ENCODE peak calls at places on chromosome 4, in ten cellular contexts. C is activated CD8-positive, alpha-beta memory T cell treated with anti-CD3 and anti-CD28 coated beads for 4 hours; A is astrocyte of the spinal cord; X is iris pigment epithelial cell; S is EL; P is AG09319; K is activated T-cell treated with anti-CD3 and anti-CD28 coated beads for 4 hours; V is NCI-H748 treated with DMSO at 0.1 percent for 48 hours; G is EH; F is bronchial epithelial cell. J is an unnamed sample.

GRCh38 chr4:53098681-53099121 is 236.6 kb downstream of the RASL11B start:
- DNase-seq in C (no peak), A (peak; percentile 62), X (peak; percentile 88), S (peak; percentile 69), P (no peak), K (no peak), V (no peak), G (peak; percentile 79), F (peak; percentile 92), J (no peak)

GRCh38 chr4:118099106-118099505 is 64.8 kb downstream of the NDST3 start:
- DNase-seq in C (no peak), A (no peak), X (no peak), S (no peak), P (no peak), K (no peak), V (no peak), G (no peak), F (no peak), J (no peak)

GRCh38 chr4:144903953-144904711 is 193.9 kb downstream of the ANAPC10 start:
- DNase-seq in C (no peak), A (peak; percentile 77), X (peak; percentile 43), S (peak; percentile 23), P (no peak), K (no peak), V (no peak), G (peak; percentile 15), F (peak; percentile 54), J (no peak)

GRCh38 chr4:110508827-110509446 is 33.0 kb downstream of the ENPEP start:
- DNase-seq in C (no peak), A (peak; percentile 54), X (peak; percentile 49), S (peak; percentile 34), P (no peak), K (no peak), V (peak; percentile 1), G (peak; percentile 57), F (peak; percentile 40), J (no peak)

GRCh38 chr4:121070696-121071639 is 1.4 kb downstream of the NDNF start:
- DNase-seq in C (no peak), A (no peak), X (peak; percentile 28), S (peak; percentile 48), P (no peak), K (no peak), V (no peak), G (peak; percentile 34), F (no peak), J (no peak)

GRCh38 chr4:124111922-124112321 is 600.6 kb downstream of the ANKRD50 start:
- DNase-seq in C (no peak), A (peak; percentile 89), X (peak; percentile 91), S (peak; percentile 73), P (peak; percentile 34), K (no peak), V (peak; percentile 31), G (peak; percentile 82), F (peak; percentile 76), J (no peak)

GRCh38 chr4:117326091-117326490 is 240.7 kb upstream of the TRAM1L1 start:
- DNase-seq in C (no peak), A (peak; percentile 28), X (no peak), S (no peak), P (no peak), K (no peak), V (no peak), G (no peak), F (no peak), J (no peak)

GRCh38 chr4:2259541-2260267 is 2.2 kb downstream of the MXD4 start:
- DNase-seq in C (no peak), A (no peak), X (no peak), S (no peak), P (no peak), K (no peak), V (no peak), G (no peak), F (no peak), J (no peak)

GRCh38 chr4:156475322-156475721 is 496.3 kb downstream of the PDGFC start:
- DNase-seq in C (no peak), A (peak; percentile 80), X (peak; percentile 83), S (peak; percentile 70), P (peak; percentile 27), K (no peak), V (peak; percentile 20), G (peak; percentile 78), F (peak; percentile 75), J (peak; percentile 19)

GRCh38 chr4:81214518-81215218 is 354 bp downstream of the PRKG2 start:
- DNase-seq in C (no peak), A (peak; percentile 31), X (peak; percentile 50), S (peak; percentile 4), P (no peak), K (no peak), V (no peak), G (no peak), F (no peak), J (no peak)

GRCh38 chr4:43233321-43233720 is 340.8 kb downstream of the GRXCR1 start:
- DNase-seq in C (no peak), A (no peak), X (no peak), S (no peak), P (no peak), K (no peak), V (no peak), G (no peak), F (no peak), J (no peak)

GRCh38 chr4:47013373-47013772 is 18.0 kb upstream of the GABRB1 start:
- DNase-seq in C (no peak), A (no peak), X (no peak), S (no peak), P (no peak), K (no peak), V (no peak), G (no peak), F (no peak), J (no peak)

GRCh38 chr4:55393461-55394320 is 2.1 kb upstream of the TMEM165 start:
- DNase-seq in C (no peak), A (no peak), X (no peak), S (peak; percentile 6), P (no peak), K (no peak), V (no peak), G (peak; percentile 47), F (peak; percentile 39), J (no peak)

GRCh38 chr4:137367608-137368007 is 164.7 kb downstream of the PCDH18 start:
- DNase-seq in C (no peak), A (peak; percentile 25), X (peak; percentile 91), S (peak; percentile 74), P (peak; percentile 73), K (no peak), V (no peak), G (peak; percentile 83), F (peak; percentile 98), J (no peak)

GRCh38 chr4:72218953-72219352 is 187.2 kb downstream of the NPFFR2 start:
- DNase-seq in C (no peak), A (no peak), X (no peak), S (no peak), P (no peak), K (no peak), V (no peak), G (no peak), F (peak; percentile 52), J (no peak)

GRCh38 chr4:111269439-111269838 is 646.6 kb upstream of the PITX2 start:
- DNase-seq in C (no peak), A (no peak), X (peak; percentile 52), S (peak; percentile 56), P (no peak), K (no peak), V (no peak), G (peak; percentile 55), F (no peak), J (no peak)

GRCh38 chr4:176193126-176193525 is 2.3 kb downstream of the SPATA4 start:
- DNase-seq in C (no peak), A (peak; percentile 27), X (peak; percentile 69), S (peak; percentile 54), P (no peak), K (no peak), V (no peak), G (peak; percentile 68), F (peak; percentile 89), J (no peak)